ENCODE peak calls at places on chromosomes 16 and 17, in six cellular contexts. T is dorsolateral prefrontal cortex; L is stimulated activated CD4-positive, alpha-beta T cell treated with anti-CD3 and anti-CD28 coated beads, Interleukin-1b, Interleukin-23, amount 100 ng/mL, for 24 hours; A is stimulated activated CD8-positive, alpha-beta memory T cell treated with anti-CD3 and anti-CD28 coated beads, Interleukin-7, amount 100 ng/mL, for 1 hour; O is NCI-H1436; G is prostate gland. V is an unnamed sample.

GRCh38 chr17:35148144-35148543 is 527 bp downstream of the UNC45B start:
- DNase-seq in T (no peak), L (no peak), A (no peak), O (no peak), G (no peak), V (no peak)

GRCh38 chr17:77836557-77837041 is 121.9 kb upstream of the TNRC6C start:
- DNase-seq in T (no peak), L (no peak), A (no peak), O (no peak), G (peak; percentile 75), V (no peak)

GRCh38 chr17:59558953-59559352 is 6.5 kb upstream of the DHX40 start:
- DNase-seq in T (no peak), L (no peak), A (no peak), O (no peak), G (no peak), V (no peak)

GRCh38 chr17:66667491-66668030 is 167.4 kb upstream of the CACNG5 start:
- DNase-seq in T (no peak), L (no peak), A (no peak), O (no peak), G (no peak), V (no peak)

GRCh38 chr16:27551046-27551445 is 1.1 kb downstream of the KATNIP start:
- DNase-seq in T (no peak), L (no peak), A (no peak), O (no peak), G (no peak), V (no peak)

GRCh38 chr17:79089720-79090502 is 15.3 kb downstream of the ENGASE start:
- DNase-seq in T (no peak), L (no peak), A (no peak), O (no peak), G (no peak), V (no peak)

GRCh38 chr16:56558024-56558747 is 6.7 kb upstream of the MT4 start:
- DNase-seq in T (peak; percentile 77), L (no peak), A (no peak), O (no peak), G (no peak), V (no peak)

GRCh38 chr16:4217246-4218131 is 24.4 kb downstream of the SRL start:
- DNase-seq in T (no peak), L (no peak), A (no peak), O (no peak), G (peak; percentile 59), V (no peak)

GRCh38 chr17:64155751-64156544 is 26.0 kb upstream of the ERN1 start:
- DNase-seq in T (peak; percentile 81), L (no peak), A (no peak), O (no peak), G (peak; percentile 86), V (no peak)

GRCh38 chr17:3959921-3960601 is 4.2 kb downstream of the ATP2A3 start:
- DNase-seq in T (no peak), L (no peak), A (no peak), O (no peak), G (no peak), V (no peak)

GRCh38 chr17:48643697-48644012 is 17.5 kb upstream of the HOXB9 start:
- DNase-seq in T (no peak), L (no peak), A (no peak), O (no peak), G (no peak), V (no peak)

GRCh38 chr16:85832578-85833539 is 33.4 kb downstream of the COX4I1 start:
- DNase-seq in T (no peak), L (no peak), A (no peak), O (no peak), G (no peak), V (no peak)

GRCh38 chr17:37086329-37086728 is 137.6 kb downstream of the AATF start:
- DNase-seq in T (no peak), L (no peak), A (no peak), O (no peak), G (no peak), V (no peak)

GRCh38 chr17:3695723-3696411 is at the start of gene P2RX5:
- DNase-seq in T (peak; percentile 31), L (no peak), A (no peak), O (no peak), G (no peak), V (no peak)

V was measured in SW 1271.